ENCODE peak calls at places on chromosomes 16 and 17, in seven cellular contexts. I is CD8-positive, alpha-beta memory T cell; R is HCT116; G is effector memory CD4-positive, alpha-beta T cell; K is uterus; E is BJ; Z is foreskin fibroblast. P is an unnamed sample.

GRCh38 chr17:82370471-82371332 is 863 bp upstream of the UTS2R start:
- DNase-seq in Z (no peak), E (no peak), K (no peak), R (no peak), I (no peak), G (no peak), P (peak)

GRCh38 chr17:75853410-75853809 is 1.7 kb downstream of the WBP2 start:
- DNase-seq in E (no peak), K (no peak), G (no peak), R (no peak), I (no peak), Z (peak), P (peak)

GRCh38 chr16:75305364-75306101 is 54.1 kb upstream of the BCAR1 start:
- DNase-seq in K (peak), R (peak), I (no peak), G (peak), Z (peak), E (peak), P (peak)

GRCh38 chr17:44360826-44361225 is 2.8 kb downstream of the FAM171A2 start:
- DNase-seq in E (no peak), I (no peak), G (no peak), R (no peak), K (peak), Z (peak), P (peak)

GRCh38 chr16:1993731-1994131 is 4.0 kb downstream of the SYNGR3 start:
- DNase-seq in K (no peak), R (no peak), E (no peak), Z (peak), I (no peak), G (no peak), P (peak)

GRCh38 chr16:56753410-56753809 is 23.5 kb downstream of the NUP93 start:
- DNase-seq in Z (no peak), R (no peak), K (no peak), E (peak), G (no peak), I (no peak), P (peak)

GRCh38 chr17:77959216-77959925 is 868 bp downstream of the TNRC6C start:
- DNase-seq in K (no peak), Z (no peak), E (no peak), G (peak), R (no peak), I (no peak), P (no peak)

GRCh38 chr17:49928826-49929475 is 40.0 kb upstream of the DLX4 start:
- DNase-seq in E (no peak), G (no peak), K (no peak), R (peak), I (no peak), Z (peak), P (peak)

GRCh38 chr17:57419940-57420522 is 163.7 kb downstream of the MSI2 start:
- DNase-seq in R (no peak), G (no peak), I (no peak), E (no peak), Z (no peak), K (no peak), P (no peak)

GRCh38 chr16:9934723-9935508 is 247.3 kb downstream of the GRIN2A start:
- DNase-seq in G (no peak), R (no peak), Z (no peak), I (no peak), E (no peak), K (no peak), P (peak)

GRCh38 chr17:28846231-28846630 is 3.6 kb upstream of the FAM222B start:
- DNase-seq in R (no peak), Z (no peak), E (no peak), G (no peak), K (no peak), I (no peak), P (no peak)

GRCh38 chr16:10447289-10447688 is 61.4 kb downstream of the ATF7IP2 start:
- DNase-seq in K (no peak), G (no peak), R (no peak), E (no peak), I (no peak), Z (no peak), P (no peak)

GRCh38 chr17:28046034-28046825 is 3.8 kb downstream of the NLK start:
- DNase-seq in E (no peak), Z (no peak), G (no peak), I (no peak), K (no peak), R (no peak), P (no peak)

GRCh38 chr16:31537362-31537921 is 9.7 kb downstream of the AHSP start:
- DNase-seq in G (no peak), E (no peak), I (no peak), Z (no peak), R (no peak), K (no peak), P (no peak)

GRCh38 chr17:30237296-30238002 is 2.0 kb upstream of the SLC6A4 start:
- DNase-seq in I (no peak), K (no peak), E (no peak), R (no peak), G (no peak), Z (no peak), P (no peak)

GRCh38 chr17:6507535-6507934 is 48.8 kb downstream of the PITPNM3 start:
- DNase-seq in G (no peak), R (peak), E (peak), Z (peak), K (peak), I (no peak), P (peak)

GRCh38 chr16:10835281-10835931 is 16.8 kb upstream of the TVP23A start:
- DNase-seq in K (no peak), I (no peak), Z (no peak), G (no peak), E (no peak), R (no peak), P (no peak)

GRCh38 chr16:66705790-66706505 is 9.4 kb upstream of the CMTM4 start:
- DNase-seq in E (no peak), I (no peak), Z (no peak), K (peak), G (no peak), R (no peak), P (peak)

GRCh38 chr17:60231691-60232090 is 81.9 kb downstream of the CA4 start:
- DNase-seq in I (no peak), G (no peak), Z (peak), R (no peak), E (no peak), K (no peak), P (peak)

GRCh38 chr16:23484501-23485256 is 25.6 kb downstream of the GGA2 start:
- DNase-seq in I (no peak), K (no peak), G (no peak), Z (no peak), R (no peak), E (no peak), P (no peak)
- H3K4me3 ChIP-seq in I (no peak), K (no peak), G (no peak), Z (no peak), R (no peak), E (no peak), P (no peak)

GRCh38 chr17:80475949-80476876 is at the start of gene NPTX1:
- DNase-seq in I (peak), E (no peak), Z (no peak), K (no peak), G (no peak), R (no peak), P (no peak)

GRCh38 chr17:80472996-80473395 is 3.4 kb downstream of the NPTX1 start:
- DNase-seq in I (no peak), K (no peak), R (no peak), Z (no peak), G (no peak), E (no peak), P (no peak)

GRCh38 chr17:80473701-80474100 is 2.7 kb downstream of the NPTX1 start:
- DNase-seq in K (no peak), Z (no peak), R (no peak), I (no peak), E (no peak), G (no peak), P (no peak)

GRCh38 chr17:80474933-80475915 is 1.2 kb downstream of the NPTX1 start:
- DNase-seq in E (no peak), I (peak), G (no peak), R (no peak), K (no peak), Z (no peak), P (no peak)

DNA sequence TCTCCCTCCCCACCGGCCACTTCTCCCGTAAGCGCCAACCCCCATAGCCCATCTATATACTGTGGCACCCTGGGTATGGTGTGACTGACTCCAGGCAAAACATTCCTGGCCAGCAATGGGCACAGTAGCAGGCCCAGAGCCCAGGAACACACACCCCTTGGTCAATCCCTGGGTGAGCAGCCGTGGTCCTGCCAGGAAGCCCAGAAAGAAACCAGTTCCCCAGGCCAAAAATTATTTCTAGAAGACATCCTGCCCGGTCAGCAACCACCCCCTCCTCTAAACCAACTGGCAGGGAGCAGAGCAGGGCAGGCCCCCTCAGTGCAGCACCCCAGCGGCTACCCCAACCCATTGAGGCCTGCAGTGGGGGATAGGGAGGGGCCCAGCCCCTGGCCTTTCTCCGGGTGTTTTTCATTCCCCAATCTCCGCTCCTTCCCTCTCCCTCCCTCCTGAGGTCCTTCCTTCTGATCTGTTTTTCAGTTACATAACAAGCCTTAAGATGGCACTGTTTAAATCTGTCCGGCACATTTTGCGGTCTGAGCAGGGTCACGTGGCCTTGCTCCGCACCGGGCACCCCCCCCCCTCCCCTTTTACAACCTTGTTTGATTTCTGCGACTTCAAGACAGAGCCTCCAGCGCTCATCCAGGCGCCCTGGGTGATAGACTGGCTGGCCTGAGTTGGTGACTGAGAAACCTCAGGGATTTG is 2.0 kb downstream of the NPTX1 start:
- DNase-seq in G (no peak), Z (no peak), R (peak), I (peak), E (no peak), K (no peak), P (peak)
- H3K4me3 ChIP-seq in G (no peak), Z (peak), R (no peak), I (no peak), E (no peak), K (no peak), P (no peak)

GRCh38 chr16:26816266-26816665 is 250.5 kb upstream of the C16orf82 start:
- DNase-seq in Z (peak), K (no peak), I (no peak), E (no peak), R (no peak), G (no peak), P (peak)

GRCh38 chr16:26816885-26817571 is 249.7 kb upstream of the C16orf82 start:
- DNase-seq in Z (peak), R (no peak), G (no peak), E (no peak), I (no peak), K (no peak), P (peak)

GRCh38 chr16:26818393-26818792 is 248.3 kb upstream of the C16orf82 start:
- DNase-seq in K (no peak), I (no peak), G (no peak), R (no peak), Z (no peak), E (no peak), P (no peak)
- H3K4me3 ChIP-seq in K (no peak), I (no peak), G (no peak), R (no peak), Z (no peak), E (no peak), P (no peak)

GRCh38 chr17:72588961-72589360 is 468.1 kb downstream of the SOX9 start:
- DNase-seq in E (no peak), Z (no peak), I (no peak), K (no peak), R (peak), G (no peak), P (peak)
- H3K4me3 ChIP-seq in E (no peak), Z (no peak), I (no peak), K (no peak), R (peak), G (no peak), P (no peak)

DNA sequence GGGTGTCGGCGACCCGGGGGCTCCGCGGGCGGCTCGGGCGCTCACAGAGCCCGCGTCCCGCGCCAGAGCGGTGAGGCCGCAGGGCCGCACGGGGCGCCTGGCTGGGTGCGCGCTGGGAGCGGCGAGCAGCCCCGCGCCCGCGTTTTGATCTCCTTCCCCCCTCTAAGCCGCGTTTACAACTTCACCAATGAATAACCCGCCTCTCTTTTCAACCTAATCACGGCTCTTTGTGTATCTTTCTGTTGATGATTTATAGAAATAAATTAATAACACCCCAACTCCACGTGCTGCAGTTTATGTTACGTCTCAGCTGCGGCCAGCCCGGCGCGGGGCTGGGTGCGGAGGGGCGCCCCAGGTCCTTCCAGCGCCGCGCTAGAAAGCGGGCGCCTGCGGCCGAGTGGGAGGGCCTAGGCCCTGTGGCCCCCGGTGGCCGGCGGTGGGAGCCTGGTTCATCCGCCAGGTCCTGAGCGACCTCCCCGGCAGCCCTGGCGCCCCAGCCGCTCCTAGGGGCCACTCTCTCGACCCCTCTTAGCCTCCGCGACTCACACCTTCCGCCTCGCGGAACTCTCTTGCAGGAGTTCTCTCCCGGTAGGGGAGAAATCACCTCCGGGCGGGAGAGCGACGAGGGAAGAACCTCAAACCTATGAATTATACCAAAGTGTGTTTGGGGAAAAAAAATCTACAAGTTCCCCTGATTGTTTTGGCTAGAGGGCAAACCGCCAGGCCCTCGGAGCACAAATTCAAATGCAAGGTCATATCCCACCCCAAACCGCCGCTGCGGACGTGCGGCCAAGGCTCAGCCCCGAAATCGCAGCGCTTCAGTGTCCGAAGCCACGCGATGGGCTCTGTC is 1.9 kb downstream of the HNF1B start:
- DNase-seq in Z (no peak), G (no peak), E (no peak), I (peak), R (no peak), K (no peak), P (no peak)
- H3K4me3 ChIP-seq in Z (no peak), G (peak), E (no peak), I (no peak), R (peak), K (peak), P (no peak)

DNA sequence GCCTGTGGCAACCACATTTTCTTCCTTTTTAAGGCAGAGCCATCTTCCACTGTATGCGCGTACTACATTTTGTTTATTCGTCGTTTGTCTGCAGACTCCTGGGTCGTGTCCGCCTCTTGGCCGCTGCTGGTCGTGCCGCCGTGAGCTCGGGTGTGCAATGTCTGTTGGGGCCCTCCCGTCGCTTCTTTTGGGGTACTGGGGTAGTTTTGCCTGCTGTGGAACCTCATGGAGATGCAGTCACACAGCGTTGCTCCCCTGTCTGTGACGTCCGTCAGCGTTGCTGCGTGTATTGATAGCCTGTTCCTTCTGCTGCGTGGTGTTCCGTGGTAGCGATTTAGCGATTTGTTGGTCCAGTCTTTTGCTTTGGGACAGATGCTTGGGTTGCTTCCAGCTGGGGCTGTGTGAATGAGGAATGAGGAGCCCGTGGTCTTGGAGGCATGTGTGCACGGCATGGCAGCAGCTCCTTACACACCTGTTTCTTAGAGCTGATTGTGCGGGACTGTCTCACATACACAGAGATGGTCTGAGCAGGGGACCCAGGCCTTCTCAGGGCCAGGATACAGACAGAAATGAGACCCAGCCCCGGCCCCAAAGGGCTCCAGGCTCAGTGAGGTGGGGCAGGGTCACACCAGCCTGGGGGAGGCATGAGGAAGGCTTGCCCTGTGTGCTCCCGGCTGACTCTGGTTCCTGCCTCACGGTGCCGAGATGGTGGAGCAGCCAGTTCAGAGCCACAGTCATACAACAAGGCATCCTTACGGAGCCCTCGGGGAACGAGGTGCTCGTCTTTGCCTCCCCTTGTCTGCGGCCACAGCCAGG is 78.4 kb upstream of the GSE1 start:
- DNase-seq in R (no peak), G (no peak), I (no peak), Z (no peak), K (no peak), E (no peak), P (no peak)
- H3K4me3 ChIP-seq in R (no peak), G (no peak), I (no peak), Z (no peak), K (no peak), E (no peak), P (no peak)

DNA sequence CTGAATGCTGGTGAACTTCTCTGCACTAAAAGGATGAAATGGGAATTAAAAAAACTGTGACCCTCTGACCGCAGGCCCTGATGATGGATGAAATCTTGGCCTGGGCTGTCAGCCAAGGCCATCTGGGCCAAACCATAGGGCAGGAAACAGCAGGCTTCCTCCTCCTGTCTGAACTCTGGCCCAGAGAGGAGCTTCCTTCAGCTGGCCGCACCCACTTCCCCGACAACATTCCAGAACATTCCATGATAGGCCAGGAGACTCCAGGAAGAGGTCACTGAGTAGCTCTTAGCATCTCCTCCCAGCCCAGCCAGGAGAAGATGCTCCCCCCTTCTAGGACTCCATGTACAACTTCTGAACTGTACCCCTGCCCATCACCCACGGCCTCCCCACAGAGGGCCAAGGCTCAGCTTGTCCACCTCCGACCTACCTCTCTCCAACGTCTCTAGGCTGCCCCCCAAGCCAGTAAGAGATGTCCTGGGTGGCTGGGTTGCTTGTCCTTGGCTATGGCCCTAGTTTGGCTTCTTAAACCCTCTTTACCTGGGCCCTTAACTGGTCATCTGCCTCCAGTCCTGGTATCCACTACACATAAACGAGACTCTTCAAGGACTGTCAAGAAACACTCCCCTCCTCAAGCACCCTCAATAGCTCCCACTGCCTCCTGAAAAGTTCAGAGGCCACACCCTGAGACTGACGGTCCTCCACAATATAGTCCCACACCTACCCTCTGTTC is 1.7 kb downstream of the RPH3AL start:
- DNase-seq in K (peak), Z (peak), R (no peak), I (no peak), G (no peak), E (no peak), P (peak)
- H3K4me3 ChIP-seq in K (no peak), Z (no peak), R (no peak), I (no peak), G (no peak), E (no peak), P (no peak)

P was measured in fibroblast of mammary gland.